ENCODE peak calls at places on chromosomes 12 and 14, in four cellular contexts. U is sigmoid colon, F is GM12892, D is Panc1. B is an unnamed sample.

GRCh38 chr14:55976619-55977018 is 141.6 kb upstream of the PELI2 start:
- DNase-seq in D (no peak), F (no peak), U (no peak), B (no peak)

GRCh38 chr12:2532647-2533435 is 261.9 kb upstream of the FKBP4 start:
- DNase-seq in U (no peak), D (no peak), F (no peak), B (no peak)

GRCh38 chr12:6336859-6337744 is 4.8 kb downstream of the TNFRSF1A start:
- DNase-seq in D (no peak), U (no peak), F (no peak), B (no peak)

GRCh38 chr12:31768046-31768445 is 39.2 kb upstream of the AMN1 start:
- DNase-seq in F (no peak), D (no peak), U (no peak), B (no peak)

GRCh38 chr14:100237735-100238418 is 1.1 kb upstream of the YY1 start:
- DNase-seq in F (peak; percentile 33), U (peak; percentile 79), D (no peak), B (peak; percentile 52)

GRCh38 chr14:56000846-56001245 is 117.4 kb upstream of the PELI2 start:
- DNase-seq in D (no peak), U (no peak), F (no peak), B (no peak)

GRCh38 chr14:23041729-23042128 is 283 bp upstream of the PSMB11 start:
- DNase-seq in U (no peak), F (no peak), D (no peak), B (no peak)

GRCh38 chr14:103707329-103708263 is 7.7 kb downstream of the XRCC3 start:
- DNase-seq in F (no peak), U (no peak), D (no peak), B (no peak)

GRCh38 chr14:75493580-75494130 is 28.6 kb upstream of the BATF start:
- DNase-seq in U (no peak), F (no peak), D (no peak), B (no peak)

GRCh38 chr14:71645656-71646055 is 286.6 kb upstream of the RGS6 start:
- DNase-seq in U (no peak), F (no peak), D (no peak), B (no peak)

GRCh38 chr12:59916988-59917387 is 321.2 kb downstream of the SLC16A7 start:
- DNase-seq in U (no peak), F (no peak), D (no peak), B (no peak)

GRCh38 chr14:106185837-106186233 is 659.5 kb downstream of the TMEM121 start:
- DNase-seq in U (no peak), F (no peak), D (no peak), B (peak; percentile 45)

GRCh38 chr12:121465921-121466799 is 66.2 kb downstream of the RNF34 start:
- DNase-seq in U (no peak), D (no peak), F (no peak), B (peak; percentile 29)

GRCh38 chr14:90487031-90487430 is 90.2 kb downstream of the CALM1 start:
- DNase-seq in D (no peak), U (no peak), F (no peak), B (no peak)

GRCh38 chr12:44812062-44812461 is 64.1 kb downstream of the NELL2 start:
- DNase-seq in F (no peak), D (no peak), U (no peak), B (no peak)

GRCh38 chr14:59301354-59301753 is 112.9 kb downstream of the DAAM1 start:
- DNase-seq in D (no peak), U (no peak), F (peak; percentile 12), B (no peak)

GRCh38 chr12:63915105-63915830 is 70.8 kb downstream of the SRGAP1 start:
- DNase-seq in U (no peak), F (no peak), D (no peak), B (no peak)

GRCh38 chr12:4849024-4849594 is 60.6 kb upstream of the KCNA1 start:
- DNase-seq in U (no peak), F (no peak), D (peak; percentile 17), B (no peak)

GRCh38 chr14:63878792-63879191 is 26.0 kb downstream of the SYNE2 start:
- DNase-seq in F (no peak), U (no peak), D (no peak), B (no peak)

GRCh38 chr14:101025656-101026055 is 122.1 kb upstream of the RTL1 start:
- DNase-seq in D (no peak), F (no peak), U (peak; percentile 40), B (no peak)

GRCh38 chr14:34229140-34229539 is 232.9 kb downstream of the SPTSSA start:
- DNase-seq in F (no peak), D (no peak), U (no peak), B (no peak)

GRCh38 chr14:39974036-39974435 is 541.8 kb upstream of the FBXO33 start:
- DNase-seq in F (no peak), D (no peak), U (no peak), B (no peak)

GRCh38 chr12:75781532-75782046 is 250.0 kb downstream of the PHLDA1 start:
- DNase-seq in F (no peak), D (no peak), U (no peak), B (no peak)

GRCh38 chr12:1357171-1357570 is 237.2 kb downstream of the FBXL14 start:
- DNase-seq in D (no peak), F (no peak), U (no peak), B (no peak)

GRCh38 chr12:128942960-128943477 is 89.7 kb downstream of the GLT1D1 start:
- DNase-seq in F (no peak), U (no peak), D (no peak), B (no peak)

GRCh38 chr12:111767362-111768158 is 827 bp downstream of the ALDH2 start:
- DNase-seq in F (no peak), D (no peak), U (no peak), B (no peak)

GRCh38 chr14:43706901-43707300 is 800.2 kb downstream of the FSCB start:
- DNase-seq in D (no peak), F (no peak), U (no peak), B (no peak)

GRCh38 chr12:106223485-106224391 is 24.1 kb downstream of the CKAP4 start:
- DNase-seq in F (peak; percentile 46), D (peak; percentile 68), U (peak; percentile 86), B (peak; percentile 76)

GRCh38 chr12:120110550-120111501 is 5.7 kb downstream of the RAB35 start:
- DNase-seq in F (peak; percentile 64), D (no peak), U (peak; percentile 84), B (peak; percentile 63)

GRCh38 chr12:72632286-72632685 is 360.1 kb downstream of the TRHDE start:
- DNase-seq in D (no peak), U (no peak), F (no peak), B (no peak)

GRCh38 chr12:85468356-85469157 is 188.5 kb downstream of the ALX1 start:
- DNase-seq in F (no peak), U (no peak), D (peak; percentile 22), B (peak; percentile 27)

GRCh38 chr12:104852102-104852501 is 106.0 kb downstream of the SLC41A2 start:
- DNase-seq in D (no peak), F (no peak), U (no peak), B (no peak)

GRCh38 chr14:101000711-101001110 is 97.2 kb upstream of the RTL1 start:
- DNase-seq in U (no peak), D (no peak), F (no peak), B (no peak)

GRCh38 chr12:50991296-50991695 is 34.9 kb downstream of the SLC11A2 start:
- DNase-seq in D (no peak), F (no peak), U (no peak), B (no peak)

GRCh38 chr14:90740081-90740480 is 76.1 kb downstream of the TTC7B start:
- DNase-seq in D (no peak), F (no peak), U (no peak), B (peak; percentile 32)

GRCh38 chr12:19196959-19197630 is 67.6 kb downstream of the PLEKHA5 start:
- DNase-seq in D (no peak), F (no peak), U (no peak), B (no peak)

GRCh38 chr14:99829450-99829849 is 36.2 kb downstream of the EML1 start:
- DNase-seq in D (no peak), F (no peak), U (no peak), B (no peak)

GRCh38 chr12:39103552-39104165 is 198.3 kb upstream of the CPNE8 start:
- DNase-seq in U (no peak), D (peak; percentile 61), F (peak; percentile 13), B (no peak)

GRCh38 chr14:30303350-30303749 is 255.6 kb upstream of the G2E3 start:
- DNase-seq in F (no peak), U (no peak), D (no peak), B (no peak)
- TF ChIP-seq POLR2AphosphoS5 in F (no peak), U (no peak), D (no peak), B (no peak)

GRCh38 chr12:27142102-27142721 is 59.8 kb upstream of the C12orf71 start:
- DNase-seq in U (peak; percentile 79), F (no peak), D (peak; percentile 81), B (peak; percentile 68)
- TF ChIP-seq POLR2AphosphoS5 in U (peak; percentile 20), F (no peak), D (no peak), B (no peak)

GRCh38 chr12:56565510-56566101 is 44.0 kb downstream of the RBMS2 start:
- DNase-seq in D (no peak), F (peak; percentile 27), U (peak; percentile 94), B (peak; percentile 55)
- TF ChIP-seq POLR2AphosphoS5 in D (no peak), F (no peak), U (peak; percentile 63), B (peak; percentile 66)

GRCh38 chr12:47777741-47778558 is 4.9 kb downstream of the SLC48A1 start:
- DNase-seq in F (no peak), U (peak; percentile 80), D (no peak), B (peak; percentile 67)
- TF ChIP-seq POLR2AphosphoS5 in F (no peak), U (peak; percentile 45), D (no peak), B (no peak)

GRCh38 chr14:31660728-31661127 is 99.5 kb downstream of the NUBPL start:
- DNase-seq in U (no peak), F (no peak), D (no peak), B (no peak)
- TF ChIP-seq POLR2AphosphoS5 in U (no peak), F (no peak), D (no peak), B (no peak)

GRCh38 chr12:124175731-124176130 is 119.2 kb upstream of the RFLNA start:
- DNase-seq in F (no peak), U (no peak), D (no peak), B (no peak)

GRCh38 chr12:124173692-124174091 is 121.2 kb upstream of the RFLNA start:
- DNase-seq in D (no peak), F (no peak), U (no peak), B (no peak)

GRCh38 chr12:124172646-124173045 is 122.2 kb upstream of the RFLNA start:
- DNase-seq in U (no peak), F (no peak), D (no peak), B (no peak)

GRCh38 chr12:124174949-124175348 is 119.9 kb upstream of the RFLNA start:
- DNase-seq in F (no peak), U (no peak), D (no peak), B (no peak)

GRCh38 chr12:124174406-124174805 is 120.5 kb upstream of the RFLNA start:
- DNase-seq in U (no peak), F (no peak), D (no peak), B (no peak)
- TF ChIP-seq POLR2AphosphoS5 in U (no peak), F (no peak), D (no peak), B (no peak)

GRCh38 chr12:100268835-100269564 is 2.0 kb downstream of the SCYL2 start:
- DNase-seq in F (no peak), D (no peak), U (no peak), B (no peak)
- TF ChIP-seq POLR2AphosphoS5 in F (no peak), D (no peak), U (no peak), B (no peak)

B was measured in stomach.